ENCODE peak calls at places on chromosomes 11 and 22, in seven cellular contexts. I is mucosa of descending colon, B is heart left ventricle, Z is body of pancreas, T is gastrocnemius medialis, F is Peyer's patch, V is SK-N-SH. X is an unnamed sample. For H3K4me1, the result is how much of the 10 kb centered on the place peaks cover.

GRCh38 chr11:109347304-109347703 is 74.7 kb upstream of the C11orf87 start:
- DNase-seq in T (no peak), B (peak), I (no peak), F (no peak), V (no peak), Z (no peak), X (no peak)

GRCh38 chr11:26144309-26144690 is 187.6 kb upstream of the ANO3 start:
- DNase-seq in Z (no peak), I (no peak), V (no peak), F (no peak), B (no peak), T (no peak), X (no peak)

GRCh38 chr22:21759133-21759532 is 23.5 kb upstream of the YPEL1 start:
- DNase-seq in Z (no peak), T (no peak), V (no peak), F (no peak), I (no peak), B (no peak), X (no peak)

GRCh38 chr11:120339394-120339890 is 3.2 kb downstream of the ARHGEF12 start:
- DNase-seq in B (peak), Z (no peak), F (no peak), T (no peak), I (no peak), V (peak), X (no peak)

GRCh38 chr11:66491315-66491935 is 11.2 kb downstream of the DPP3 start:
- DNase-seq in I (no peak), V (peak), Z (no peak), B (peak), T (no peak), F (no peak), X (no peak)

GRCh38 chr11:48024635-48025071 is 44.3 kb downstream of the PTPRJ start:
- DNase-seq in B (no peak), I (no peak), V (no peak), Z (no peak), T (no peak), F (no peak), X (no peak)

GRCh38 chr11:27618591-27618990 is 81.7 kb downstream of the BDNF start:
- DNase-seq in T (no peak), Z (no peak), I (no peak), B (no peak), V (no peak), F (no peak), X (no peak)

GRCh38 chr22:17707526-17707925 is 66.7 kb downstream of the BID start:
- DNase-seq in T (no peak), V (no peak), I (no peak), Z (no peak), B (no peak), F (no peak), X (no peak)

GRCh38 chr11:116651098-116651756 is 121.6 kb downstream of the BUD13 start:
- DNase-seq in Z (no peak), T (no peak), V (no peak), F (no peak), I (no peak), B (no peak), X (no peak)

GRCh38 chr11:129434641-129435498 is 59.2 kb downstream of the BARX2 start:
- DNase-seq in Z (no peak), F (no peak), I (no peak), T (no peak), V (no peak), B (no peak), X (no peak)

GRCh38 chr22:36486619-36487384 is 5.4 kb upstream of the TXN2 start:
- DNase-seq in F (no peak), V (no peak), Z (peak), I (no peak), T (no peak), B (peak), X (no peak)

GRCh38 chr22:44057411-44057987 is 33.4 kb downstream of the PARVB start:
- DNase-seq in T (peak), F (no peak), B (peak), V (no peak), Z (peak), I (no peak), X (no peak)

GRCh38 chr22:24474221-24474620 is 20.9 kb upstream of the UPB1 start:
- DNase-seq in T (no peak), B (no peak), F (no peak), V (no peak), I (no peak), Z (no peak), X (no peak)

GRCh38 chr11:34719303-34719848 is 98.5 kb downstream of the EHF start:
- DNase-seq in B (no peak), V (no peak), Z (no peak), T (no peak), I (no peak), F (no peak), X (no peak)

GRCh38 chr11:59918494-59918893 is 19.7 kb upstream of the OOSP1 start:
- DNase-seq in V (no peak), Z (no peak), F (no peak), B (no peak), T (no peak), I (no peak), X (no peak)

GRCh38 chr11:107561688-107562087 is 3.8 kb downstream of the ALKBH8 start:
- DNase-seq in T (no peak), Z (no peak), I (no peak), V (no peak), F (no peak), B (no peak), X (no peak)

GRCh38 chr11:28961726-28962125 is 853.5 kb downstream of the METTL15 start:
- DNase-seq in I (no peak), V (no peak), F (no peak), B (no peak), Z (no peak), T (no peak), X (no peak)

GRCh38 chr22:42156121-42156520 is 25.5 kb upstream of the CYP2D6 start:
- DNase-seq in T (no peak), F (no peak), Z (peak), B (no peak), I (no peak), V (no peak), X (no peak)

GRCh38 chr11:91756829-91757480 is 467.7 kb upstream of the FAT3 start:
- DNase-seq in T (no peak), B (no peak), I (no peak), V (no peak), Z (no peak), F (no peak), X (no peak)

GRCh38 chr22:36197065-36197440 is 4.6 kb downstream of the APOL4 start:
- DNase-seq in V (peak), I (peak), T (peak), B (peak), Z (no peak), F (no peak), X (peak)

GRCh38 chr11:12111482-12112149 is 1.2 kb downstream of the MICAL2 start:
- DNase-seq in T (no peak), V (no peak), B (no peak), Z (no peak), F (no peak), I (no peak), X (no peak)

GRCh38 chr11:67507242-67507890 is 596 bp downstream of the CDK2AP2 start:
- DNase-seq in T (no peak), I (no peak), V (no peak), B (peak), Z (peak), F (no peak), X (peak)

GRCh38 chr11:34487430-34487829 is 26.2 kb downstream of the ELF5 start:
- DNase-seq in T (no peak), F (no peak), I (no peak), Z (no peak), V (no peak), B (no peak), X (no peak)

GRCh38 chr22:38442967-38443674 is 11.9 kb downstream of the KCNJ4 start:
- DNase-seq in Z (no peak), V (no peak), I (no peak), B (peak), T (no peak), F (no peak), X (no peak)

GRCh38 chr11:110196241-110196754 is 100.1 kb downstream of the RDX start:
- DNase-seq in F (no peak), B (no peak), V (no peak), Z (no peak), T (no peak), I (no peak), X (no peak)

GRCh38 chr11:126442523-126442922 is 87.0 kb downstream of the ST3GAL4 start:
- DNase-seq in V (peak), Z (no peak), I (no peak), B (no peak), T (no peak), F (no peak), X (no peak)

GRCh38 chr11:128448487-128448886 is 138.9 kb downstream of the ETS1 start:
- DNase-seq in B (no peak), I (peak), T (no peak), F (peak), Z (peak), V (no peak), X (no peak)

GRCh38 chr11:77249427-77249826 is 52.1 kb downstream of the GDPD4 start:
- DNase-seq in F (no peak), Z (no peak), T (no peak), B (no peak), V (no peak), I (no peak), X (no peak)

GRCh38 chr22:33405194-33405593 is 347.0 kb upstream of the SYN3 start:
- DNase-seq in I (no peak), T (no peak), Z (no peak), B (peak), V (no peak), F (no peak), X (no peak)

GRCh38 chr11:63845305-63845704 is 6.4 kb downstream of the MARK2 start:
- DNase-seq in B (no peak), Z (no peak), V (no peak), F (no peak), I (no peak), T (no peak), X (no peak)

GRCh38 chr11:70592641-70593165 is 194.4 kb downstream of the CTTN start:
- DNase-seq in F (no peak), T (no peak), B (no peak), I (peak), V (no peak), Z (no peak), X (no peak)

GRCh38 chr22:30858976-30859713 is 109.4 kb downstream of the MORC2 start:
- DNase-seq in V (no peak), F (no peak), Z (no peak), I (no peak), T (no peak), B (no peak), X (no peak)

GRCh38 chr11:66317766-66318575 is 1.1 kb upstream of the CD248 start:
- DNase-seq in B (peak), T (peak), V (peak), F (no peak), Z (peak), I (peak), X (peak)

GRCh38 chr11:115869780-115870431 is 365.7 kb upstream of the CADM1 start:
- DNase-seq in T (no peak), V (peak), I (peak), F (no peak), B (no peak), Z (no peak), X (no peak)

GRCh38 chr22:19766506-19767426 is 6.2 kb downstream of the TBX1 start:
- DNase-seq in I (peak), V (peak), B (no peak), F (peak), Z (peak), T (peak), X (peak)
- TF ChIP-seq CTCF in I (no peak), V (peak), B (peak), F (peak), Z (peak), T (peak), X (no peak)

GRCh38 chr11:21615871-21616270 is 577.0 kb upstream of the ANO5 start:
- DNase-seq in V (no peak), T (no peak), B (no peak), I (no peak), F (no peak), Z (no peak), X (no peak)

DNA sequence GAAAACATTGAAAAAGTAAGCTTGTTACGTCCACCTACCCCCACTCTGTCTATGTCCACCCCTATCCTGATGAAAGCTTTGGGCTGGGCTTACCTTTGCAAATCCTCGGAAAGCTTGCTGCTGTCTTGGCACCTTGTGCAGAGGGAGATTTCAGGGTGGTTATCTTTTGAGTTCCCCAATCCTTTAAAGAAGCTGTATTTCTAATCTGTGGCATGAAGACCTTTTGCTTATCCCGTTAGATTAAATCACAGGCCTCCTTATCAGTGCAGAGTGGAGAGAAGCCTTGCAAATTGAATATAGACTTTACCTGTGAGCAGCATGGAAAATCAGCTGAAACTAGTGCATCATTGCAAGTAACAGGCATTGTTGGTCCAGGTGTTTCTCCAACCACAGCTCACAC is 580.6 kb upstream of the ANO5 start:
- DNase-seq in I (no peak), T (no peak), F (no peak), B (no peak), Z (no peak), V (no peak), X (no peak)
- H3K4me1 ChIP-seq in I (under half), T (under half), F (under half), B (under half), Z (under half), V (under half), X (under half)

DNA sequence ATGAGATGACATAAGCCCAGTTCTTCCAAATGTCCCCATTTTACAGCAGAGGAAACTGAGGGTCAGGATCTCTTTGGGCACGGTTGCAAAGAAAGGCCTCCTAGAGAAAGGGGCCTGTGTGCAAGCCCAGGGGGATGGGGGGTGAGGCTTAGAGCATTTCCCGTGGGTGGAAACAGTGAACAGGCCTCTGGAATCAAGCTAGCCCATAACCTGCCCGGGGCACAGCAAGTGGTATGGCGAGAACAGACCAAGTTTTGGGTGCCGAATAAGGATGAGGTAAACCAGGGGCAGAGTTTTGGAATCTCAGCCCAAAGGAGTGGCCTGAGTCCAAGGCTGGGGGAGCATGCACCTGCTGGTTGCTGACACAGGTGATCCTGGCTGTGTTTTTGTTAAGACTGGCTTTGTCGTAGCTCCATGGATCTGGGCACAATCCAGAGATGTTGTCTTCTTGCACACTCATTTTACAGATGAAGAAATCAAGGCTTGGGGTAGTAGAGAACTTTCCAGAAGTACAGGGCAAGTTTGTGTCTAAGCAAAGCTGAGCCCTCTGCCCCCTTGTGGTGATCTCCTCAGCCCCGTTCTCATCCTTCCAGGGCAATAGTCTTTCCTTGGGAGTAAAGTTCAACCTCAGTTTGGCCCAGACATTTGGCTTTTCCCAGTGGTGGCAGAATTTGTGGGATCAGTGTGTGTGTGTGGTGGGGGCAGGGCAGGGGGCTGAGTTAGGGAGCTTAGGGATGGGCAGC is 53.5 kb upstream of the MYEOV start:
- DNase-seq in B (no peak), V (no peak), Z (peak), F (no peak), T (no peak), I (no peak), X (no peak)
- TF ChIP-seq CTCF in B (peak), V (peak), Z (peak), F (no peak), T (no peak), I (peak), X (no peak)

GRCh38 chr11:17907046-17907445 is 105.8 kb downstream of the SERGEF start:
- DNase-seq in I (no peak), V (no peak), Z (no peak), F (no peak), B (no peak), T (no peak), X (no peak)

GRCh38 chr11:17906436-17906835 is 106.4 kb downstream of the SERGEF start:
- DNase-seq in V (peak), F (no peak), T (no peak), Z (peak), I (no peak), B (no peak), X (no peak)

DNA sequence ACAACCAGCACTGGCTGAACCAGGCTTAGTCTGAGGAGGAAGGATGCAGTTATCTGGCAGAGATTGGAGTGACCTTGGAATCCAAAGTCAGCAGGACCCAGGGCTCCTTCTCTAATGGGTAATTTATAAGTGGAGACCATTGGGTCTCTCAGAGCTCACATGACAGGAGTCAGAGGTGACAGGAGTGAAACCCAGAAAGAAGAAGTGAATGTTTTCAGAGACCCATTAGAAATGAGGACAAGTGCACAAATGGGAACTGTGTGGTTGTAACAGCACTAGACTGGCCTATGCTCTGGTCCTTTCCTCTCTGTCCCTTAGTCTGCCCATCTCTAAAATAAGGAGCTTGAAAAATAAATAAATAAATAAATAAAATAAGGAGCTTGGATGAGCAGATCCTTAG is 107.4 kb downstream of the SERGEF start:
- DNase-seq in T (no peak), F (no peak), Z (no peak), B (no peak), I (no peak), V (no peak), X (no peak)
- H3K4me1 ChIP-seq in T (under half), F (under half), Z (under half), B (under half), I (under half), V (under half), X (under half)

DNA sequence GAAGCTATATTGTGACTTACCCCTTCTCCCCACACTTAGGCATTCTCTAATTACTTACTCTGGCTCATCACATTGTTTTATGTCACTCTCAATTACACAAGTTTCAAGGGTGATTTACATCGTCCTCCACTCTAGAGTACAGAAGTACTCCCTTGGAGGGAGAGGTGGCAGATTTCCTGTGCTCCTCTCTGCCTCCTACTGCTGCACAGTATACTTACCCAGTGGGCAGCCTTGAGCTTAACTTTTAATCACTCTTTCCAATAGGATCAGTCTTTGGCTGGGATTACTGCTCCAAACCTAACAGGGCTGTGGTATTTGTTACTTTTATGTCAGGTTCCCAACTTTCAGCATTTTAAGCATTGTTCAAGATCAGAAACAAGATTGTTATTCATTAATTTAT is 211.5 kb downstream of the AASDHPPT start:
- DNase-seq in I (no peak), B (no peak), V (no peak), F (no peak), T (no peak), Z (no peak), X (no peak)
- TF ChIP-seq CTCF in I (no peak), B (no peak), V (no peak), F (no peak), T (no peak), Z (no peak), X (no peak)

GRCh38 chr22:29078869-29079207 is 6.0 kb downstream of the KREMEN1 start:
- DNase-seq in F (no peak), B (no peak), T (no peak), I (no peak), Z (no peak), V (no peak), X (no peak)

GRCh38 chr22:29080061-29080975 is 7.5 kb downstream of the KREMEN1 start:
- DNase-seq in B (no peak), I (no peak), Z (peak), F (no peak), V (peak), T (no peak), X (peak)

GRCh38 chr22:29079218-29079901 is 6.5 kb downstream of the KREMEN1 start:
- DNase-seq in F (no peak), V (no peak), Z (peak), B (no peak), I (peak), T (no peak), X (no peak)

GRCh38 chr22:29081499-29082236 is 8.8 kb downstream of the KREMEN1 start:
- DNase-seq in F (no peak), V (no peak), B (no peak), I (no peak), Z (peak), T (no peak), X (no peak)

GRCh38 chr22:29078036-29078868 is 5.4 kb downstream of the KREMEN1 start:
- DNase-seq in I (no peak), T (no peak), F (no peak), B (no peak), V (no peak), Z (no peak), X (no peak)
- H3K4me1 ChIP-seq in I (under half), T (under half), F (under half), B (under half), V (under half), Z (under half), X (under half)

X was measured in tibial nerve.